ENCODE peak calls at places on chromosomes 11 and 22, in seven cellular contexts. O is uterus, K is pancreas, D is tibial artery, Y is ascending aorta, N is lung, T is A549. L is an unnamed sample.

GRCh38 chr22:44673406-44673805 is 28.6 kb upstream of the PRR5 start:
- DNase-seq in O (no peak), Y (no peak), D (no peak), N (no peak), T (no peak), K (no peak), L (no peak)

GRCh38 chr11:1293619-1294015 is 15.8 kb downstream of the TOLLIP start:
- DNase-seq in O (no peak), N (no peak), T (peak; percentile 53), K (no peak), Y (peak; percentile 55), D (peak; percentile 15), L (no peak)

GRCh38 chr22:50014655-50015401 is 2.3 kb upstream of the IL17REL start:
- DNase-seq in Y (no peak), N (no peak), T (no peak), O (no peak), K (no peak), D (peak; percentile 13), L (no peak)

GRCh38 chr11:126430581-126431320 is 75.3 kb downstream of the ST3GAL4 start:
- DNase-seq in O (no peak), N (no peak), T (no peak), K (no peak), Y (no peak), D (no peak), L (no peak)

GRCh38 chr22:44728761-44729261 is 23.6 kb upstream of the ARHGAP8 start:
- DNase-seq in T (no peak), K (no peak), D (no peak), O (peak; percentile 67), N (no peak), Y (no peak), L (no peak)

GRCh38 chr11:78690588-78690987 is 115.9 kb upstream of the NARS2 start:
- DNase-seq in K (no peak), Y (no peak), D (no peak), O (no peak), T (no peak), N (no peak), L (no peak)

GRCh38 chr11:13235895-13236294 is 41.7 kb upstream of the BMAL1 start:
- DNase-seq in Y (no peak), K (no peak), T (no peak), N (no peak), D (no peak), O (no peak), L (no peak)

GRCh38 chr22:30402036-30402759 is 5.4 kb downstream of the SEC14L2 start:
- DNase-seq in T (no peak), O (no peak), K (no peak), D (no peak), Y (no peak), N (no peak), L (no peak)

GRCh38 chr22:25700996-25701815 is 40.8 kb upstream of the MYO18B start:
- DNase-seq in N (no peak), Y (no peak), T (no peak), O (peak; percentile 46), K (no peak), D (no peak), L (no peak)

GRCh38 chr22:49780992-49781782 is 46.5 kb downstream of the BRD1 start:
- DNase-seq in D (no peak), T (no peak), Y (no peak), N (no peak), K (no peak), O (no peak), L (no peak)

GRCh38 chr22:48397531-48398180 is 1430.0 kb downstream of the BRD1 start:
- DNase-seq in O (no peak), D (no peak), T (no peak), Y (peak; percentile 50), K (no peak), N (no peak), L (no peak)

GRCh38 chr11:102306048-102306575 is 11.2 kb upstream of the BIRC3 start:
- DNase-seq in D (no peak), T (peak; percentile 86), Y (no peak), N (peak; percentile 81), K (no peak), O (no peak), L (no peak)

GRCh38 chr11:119403021-119403420 is 20.0 kb downstream of the THY1 start:
- DNase-seq in O (no peak), K (no peak), T (no peak), D (no peak), Y (no peak), N (no peak), L (no peak)

GRCh38 chr11:111476366-111476765 is 35.8 kb downstream of the BTG4 start:
- DNase-seq in Y (no peak), K (no peak), N (no peak), D (no peak), T (no peak), O (no peak), L (no peak)

GRCh38 chr11:130737041-130737830 is 179.0 kb downstream of the SNX19 start:
- DNase-seq in N (no peak), D (no peak), T (no peak), O (no peak), Y (no peak), K (no peak), L (no peak)

GRCh38 chr11:28932940-28933339 is 824.8 kb downstream of the METTL15 start:
- DNase-seq in Y (no peak), O (no peak), K (no peak), N (no peak), D (no peak), T (no peak), L (no peak)

GRCh38 chr22:29727248-29727551 is 7.4 kb downstream of the CABP7 start:
- DNase-seq in O (peak; percentile 49), K (no peak), N (no peak), D (peak; percentile 35), T (peak; percentile 33), Y (no peak), L (no peak)

GRCh38 chr11:5242933-5243844 is 6.5 kb downstream of the HBG1 start:
- DNase-seq in O (no peak), D (no peak), T (no peak), Y (no peak), K (no peak), N (no peak), L (no peak)

GRCh38 chr22:21964918-21965484 is 12.4 kb upstream of the PPM1F start:
- DNase-seq in K (no peak), N (no peak), T (no peak), D (no peak), Y (no peak), O (no peak), L (no peak)

GRCh38 chr11:45145421-45146071 is 893 bp upstream of the PRDM11 start:
- DNase-seq in T (no peak), O (peak; percentile 50), D (no peak), K (peak; percentile 39), Y (peak; percentile 67), N (peak; percentile 61), L (peak; percentile 78)

GRCh38 chr11:87840786-87841185 is 334.5 kb downstream of the RAB38 start:
- DNase-seq in T (no peak), Y (no peak), N (no peak), K (no peak), D (no peak), O (no peak), L (no peak)

GRCh38 chr11:30346068-30346688 is 23.3 kb downstream of the ARL14EP start:
- DNase-seq in D (no peak), T (peak; percentile 47), N (no peak), K (no peak), Y (no peak), O (no peak), L (no peak)

DNA sequence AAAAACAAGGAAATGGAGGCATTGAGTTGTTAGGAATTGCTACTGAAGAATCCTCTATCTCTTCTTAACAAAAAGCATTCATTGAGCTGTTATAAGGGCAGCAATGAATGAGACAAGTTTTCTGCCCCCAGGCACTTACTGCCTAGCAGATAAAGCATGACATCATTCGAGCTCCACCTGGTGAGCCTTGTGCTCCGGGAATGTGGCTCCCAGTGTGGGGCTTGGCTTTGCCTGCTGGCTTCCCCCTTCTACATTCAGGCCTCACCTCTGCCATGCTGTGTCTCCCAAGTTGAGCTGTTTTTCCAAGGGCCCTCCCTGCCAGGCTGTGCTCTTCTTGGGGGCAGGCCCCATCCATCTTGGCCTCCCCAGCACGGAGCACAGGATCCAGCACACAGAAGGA is 56.9 kb upstream of the EIF3D start:
- DNase-seq in O (no peak), D (no peak), N (no peak), Y (no peak), K (no peak), T (no peak), L (no peak)
- H3K4me3 ChIP-seq in O (no peak overlapping the region), D (no peak overlapping the region), N (no peak overlapping the region), Y (no peak overlapping the region), K (no peak overlapping the region), T (no peak overlapping the region), L (no peak overlapping the region)

DNA sequence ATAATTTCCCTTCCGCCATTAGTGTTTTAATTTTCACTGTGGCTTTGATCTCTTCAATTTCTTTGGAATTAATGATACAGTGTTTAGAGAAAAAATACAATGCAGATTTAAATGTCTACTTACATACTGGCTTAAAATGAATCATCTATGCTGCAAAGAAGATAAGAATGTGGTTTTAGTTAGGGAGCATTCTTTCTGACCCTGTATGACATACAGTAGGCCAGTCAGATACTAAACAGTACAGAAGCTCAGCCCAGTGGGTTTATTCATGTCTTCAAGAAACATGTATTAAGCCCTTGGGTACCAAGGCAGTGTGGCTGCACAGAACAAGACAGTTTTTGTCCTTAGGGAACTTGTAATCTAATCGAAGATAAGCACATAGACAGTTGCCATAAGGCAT is 268.8 kb downstream of the DDX10 start:
- DNase-seq in D (no peak), N (no peak), O (no peak), K (no peak), T (no peak), Y (no peak), L (no peak)
- H3K27ac ChIP-seq in D (no peak overlapping the region), N (no peak overlapping the region), O (no peak overlapping the region), K (no peak overlapping the region), T (peak overlapping the region; percentile 53), Y (no peak overlapping the region), L (no peak overlapping the region)

DNA sequence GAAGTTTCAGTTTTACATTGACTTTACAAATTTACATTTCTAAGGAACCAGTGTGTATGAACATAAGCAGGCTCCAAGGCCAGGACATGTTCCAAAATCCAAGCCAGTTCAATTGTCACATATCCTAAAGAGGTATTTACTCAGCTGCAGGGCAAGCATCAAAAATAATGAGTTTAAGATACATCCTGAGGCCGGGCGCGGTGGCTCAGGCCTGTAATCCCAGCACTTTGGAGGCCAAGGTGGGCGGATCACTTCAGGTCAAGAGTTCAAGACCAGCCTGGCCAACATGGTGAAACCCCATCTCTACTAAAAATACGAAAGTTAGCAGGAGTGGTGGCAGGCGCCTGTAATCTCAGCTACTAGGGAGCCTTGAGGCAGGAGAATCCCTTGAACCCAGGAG is 39.0 kb upstream of the AKIP1 start:
- DNase-seq in O (no peak), Y (no peak), T (no peak), K (no peak), N (no peak), D (no peak), L (no peak)
- H3K4me3 ChIP-seq in O (no peak overlapping the region), Y (peak overlapping the region; percentile 75), T (no peak overlapping the region), K (no peak overlapping the region), N (no peak overlapping the region), D (no peak overlapping the region), L (no peak overlapping the region)

GRCh38 chr11:65435981-65436411 is 13.4 kb downstream of the NEAT1 start:
- DNase-seq in O (no peak), T (peak; percentile 44), D (no peak), N (no peak), K (no peak), Y (peak; percentile 67), L (peak; percentile 78)
- H3K27ac ChIP-seq in O (peak overlapping the region; percentile 99), T (peak overlapping the region; percentile 73), D (peak overlapping the region; percentile 49), N (peak overlapping the region; percentile 4), K (no peak overlapping the region), Y (peak overlapping the region; percentile 50), L (peak overlapping the region; percentile 27)